ENCODE peak calls at places on chromosomes 6 and 20, in nine cellular contexts. F, A, B, M, P, T, W, I and R are unnamed samples.
A peak's percentile ranks its signal among the peaks of the same experiment; 100 is the strongest.

GRCh38 chr6:130520801-130521200 is 155.0 kb downstream of the TMEM200A start:
- DNase-seq in P (no peak), I (no peak), F (no peak), M (no peak), B (no peak), A (no peak), T (no peak), W (no peak), R (no peak)

GRCh38 chr6:35096129-35096852 is 44.8 kb downstream of the TCP11 start:
- DNase-seq in B (peak; percentile 80), P (no peak), W (no peak), M (no peak), A (peak; percentile 88), T (peak; percentile 51), F (peak; percentile 20), I (peak; percentile 66), R (peak; percentile 64)

GRCh38 chr6:16803294-16804006 is 42.2 kb upstream of the ATXN1 start:
- DNase-seq in M (no peak), I (peak; percentile 88), P (peak; percentile 73), F (peak; percentile 81), W (peak; percentile 12), B (no peak), T (peak; percentile 54), A (peak; percentile 74), R (peak; percentile 66)

GRCh38 chr6:89438248-89438647 is 5.3 kb downstream of the ANKRD6 start:
- DNase-seq in I (no peak), T (no peak), W (no peak), B (no peak), F (peak; percentile 38), M (no peak), A (no peak), P (no peak), R (no peak)

GRCh38 chr6:145561095-145561820 is 174.1 kb downstream of the EPM2A start:
- DNase-seq in T (no peak), W (no peak), M (no peak), A (no peak), F (no peak), I (no peak), B (peak; percentile 69), P (no peak), R (no peak)

GRCh38 chr20:4283011-4283410 is 267.7 kb upstream of the RNF24 start:
- DNase-seq in B (no peak), F (no peak), M (no peak), T (no peak), P (no peak), W (no peak), A (no peak), I (no peak), R (no peak)

GRCh38 chr6:127550403-127550802 is 26.6 kb upstream of the C6orf58 start:
- DNase-seq in I (peak; percentile 80), M (no peak), W (no peak), B (peak; percentile 26), A (peak; percentile 44), P (no peak), T (no peak), F (no peak), R (peak; percentile 43)

GRCh38 chr20:25006431-25007167 is 14.0 kb upstream of the APMAP start:
- DNase-seq in A (no peak), P (no peak), W (no peak), I (no peak), F (no peak), M (no peak), T (no peak), B (no peak), R (no peak)

GRCh38 chr6:36033935-36034334 is 6.3 kb downstream of the MAPK14 start:
- DNase-seq in B (peak; percentile 12), F (no peak), I (peak; percentile 11), P (no peak), M (no peak), A (peak; percentile 30), W (no peak), T (no peak), R (no peak)

GRCh38 chr20:4601630-4602296 is 119.9 kb upstream of the PRND start:
- DNase-seq in I (peak; percentile 45), T (no peak), M (no peak), P (no peak), B (peak; percentile 94), F (no peak), A (peak; percentile 17), W (no peak), R (no peak)

GRCh38 chr6:74091133-74091793 is 395.3 kb downstream of the CD109 start:
- DNase-seq in A (peak; percentile 52), I (peak; percentile 52), W (no peak), T (peak; percentile 24), M (no peak), F (peak; percentile 67), P (no peak), B (peak; percentile 58), R (peak; percentile 64)

GRCh38 chr20:63323298-63323820 is 30.4 kb downstream of the COL20A1 start:
- DNase-seq in M (no peak), P (no peak), F (no peak), T (no peak), B (no peak), I (no peak), A (no peak), W (no peak), R (no peak)
- TF ChIP-seq CTCF in M (no peak), P (no peak), F (no peak), T (no peak), B (peak; percentile 12), I (peak; percentile 18), A (no peak), W (no peak), R (peak; percentile 23)

GRCh38 chr6:44668391-44668930 is 281.0 kb downstream of the CDC5L start:
- DNase-seq in B (no peak), W (no peak), A (no peak), P (no peak), I (no peak), F (no peak), M (peak; percentile 39), T (no peak), R (no peak)
- TF ChIP-seq CTCF in B (no peak), W (no peak), A (no peak), P (no peak), I (no peak), F (no peak), M (no peak), T (no peak), R (no peak)

GRCh38 chr6:13452346-13453171 is 34.8 kb downstream of the GFOD1 start:
- DNase-seq in T (no peak), F (peak; percentile 43), P (no peak), A (peak; percentile 96), I (no peak), B (no peak), W (no peak), M (no peak), R (peak; percentile 65)
- TF ChIP-seq CTCF in T (no peak), F (no peak), P (no peak), A (no peak), I (no peak), B (no peak), W (no peak), M (no peak), R (no peak)

GRCh38 chr6:139374357-139375238 is at the start of gene CITED2:
- DNase-seq in P (peak; percentile 88), B (peak; percentile 91), T (peak; percentile 94), M (peak; percentile 98), A (peak; percentile 97), W (peak; percentile 96), F (peak; percentile 96), I (peak; percentile 98), R (peak; percentile 98)

GRCh38 chr6:139376604-139377218 is 2.3 kb upstream of the CITED2 start:
- DNase-seq in A (peak; percentile 69), W (peak; percentile 79), B (peak; percentile 53), T (no peak), P (peak; percentile 15), I (peak; percentile 43), M (no peak), F (peak; percentile 70), R (peak; percentile 75)

GRCh38 chr6:139373928-139374356 is 506 bp downstream of the CITED2 start:
- DNase-seq in P (no peak), M (no peak), B (no peak), A (no peak), I (no peak), F (no peak), W (no peak), T (no peak), R (no peak)

GRCh38 chr6:139376054-139376355 is 1.6 kb upstream of the CITED2 start:
- DNase-seq in A (peak; percentile 78), W (peak; percentile 58), B (peak; percentile 12), I (no peak), F (peak; percentile 49), M (no peak), P (no peak), T (no peak), R (no peak)

GRCh38 chr6:139375239-139376053 is 998 bp upstream of the CITED2 start:
- DNase-seq in W (peak; percentile 93), F (peak; percentile 96), I (peak; percentile 98), P (peak; percentile 88), T (peak; percentile 97), A (peak; percentile 99), B (peak; percentile 90), M (peak; percentile 89), R (peak; percentile 99)
- TF ChIP-seq CTCF in W (no peak), F (peak; percentile 43), I (no peak), P (no peak), T (peak; percentile 14), A (peak; percentile 13), B (no peak), M (no peak), R (peak; percentile 9)

GRCh38 chr6:119966484-119966883 is 616.9 kb upstream of the MAN1A1 start:
- DNase-seq in T (no peak), A (no peak), B (peak; percentile 13), W (peak; percentile 8), F (no peak), M (no peak), P (peak; percentile 86), I (no peak), R (no peak)
- TF ChIP-seq CTCF in T (no peak), A (peak; percentile 11), B (peak; percentile 37), W (no peak), F (no peak), M (no peak), P (peak; percentile 63), I (peak; percentile 9), R (no peak)

DNA sequence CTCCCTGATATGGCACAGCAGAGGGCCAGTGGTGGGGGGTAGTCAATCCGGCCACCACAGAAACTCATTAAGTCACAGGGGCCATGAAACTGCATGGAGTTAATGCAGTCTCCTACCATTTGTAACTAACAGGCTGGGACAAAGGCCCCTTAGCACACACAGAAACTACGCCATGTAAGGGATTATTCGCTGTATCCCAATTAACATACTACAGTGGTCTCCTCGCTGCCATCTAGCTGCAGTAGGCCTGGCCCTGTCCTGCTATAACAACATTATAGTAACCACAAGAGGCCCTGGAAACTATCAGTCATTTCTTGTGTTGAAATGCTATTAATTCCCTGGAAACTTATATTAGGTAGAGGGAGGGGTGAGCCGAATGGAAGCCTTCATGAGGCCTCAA is 72.3 kb upstream of the CCN2 start:
- DNase-seq in I (no peak), P (peak; percentile 16), T (no peak), B (peak; percentile 7), W (peak; percentile 23), F (no peak), M (no peak), A (peak; percentile 17), R (peak; percentile 8)
- TF ChIP-seq CTCF in I (peak; percentile 9), P (no peak), T (peak; percentile 16), B (peak; percentile 24), W (no peak), F (no peak), M (no peak), A (no peak), R (no peak)